ENCODE peak calls at places on chromosomes 13 and 19, in five cellular contexts. X is activated naive CD8-positive, alpha-beta T cell treated with anti-CD3 and anti-CD28 coated beads, Interleukin-2, amount 10 ng/mL, durations not matched to agents 7 days and 5 days; R is cardiac muscle cell; I is left ventricle myocardium inferior; A is heart right ventricle. Y is an unnamed sample.
A peak's percentile ranks its signal among the peaks of the same experiment; 100 is the strongest.

GRCh38 chr19:1745589-1746031 is 7.7 kb upstream of the ONECUT3 start:
- DNase-seq in X (no peak), I (no peak), R (peak; percentile 33), A (no peak), Y (no peak)

GRCh38 chr13:110195547-110196485 is 111.1 kb downstream of the COL4A1 start:
- DNase-seq in I (no peak), A (no peak), R (no peak), X (no peak), Y (no peak)

GRCh38 chr13:64992314-64992713 is 2237.8 kb downstream of the PCDH9 start:
- DNase-seq in I (no peak), A (no peak), X (no peak), R (no peak), Y (no peak)

GRCh38 chr19:18710986-18711751 is 27.7 kb downstream of the CRTC1 start:
- DNase-seq in R (peak; percentile 76), X (no peak), A (peak; percentile 56), I (peak; percentile 67), Y (no peak)

GRCh38 chr19:43290568-43291359 is 21.4 kb upstream of the PSG9 start:
- DNase-seq in R (peak; percentile 14), I (no peak), X (no peak), A (no peak), Y (no peak)

GRCh38 chr13:90188237-90188636 is 1159.2 kb upstream of the MIR17HG start:
- DNase-seq in I (no peak), A (no peak), X (no peak), R (no peak), Y (no peak)

GRCh38 chr13:105937451-105937850 is 598.0 kb downstream of the EFNB2 start:
- DNase-seq in A (no peak), I (no peak), R (peak; percentile 20), X (no peak), Y (no peak)

GRCh38 chr13:93872948-93873347 is 606.5 kb downstream of the DCT start:
- DNase-seq in X (no peak), I (no peak), A (no peak), R (no peak), Y (no peak)

GRCh38 chr13:58712191-58712590 is 1080.6 kb downstream of the PCDH17 start:
- DNase-seq in R (no peak), X (no peak), A (no peak), I (no peak), Y (no peak)

GRCh38 chr19:45716314-45717130 is 14.2 kb downstream of the FBXO46 start:
- DNase-seq in X (no peak), I (no peak), A (no peak), R (peak; percentile 46), Y (no peak)

GRCh38 chr19:5903054-5903501 is 512 bp downstream of the NDUFA11 start:
- DNase-seq in A (no peak), X (no peak), I (no peak), R (peak; percentile 65), Y (no peak)

GRCh38 chr13:43838909-43839308 is 40.6 kb downstream of the CCDC122 start:
- DNase-seq in A (no peak), I (no peak), R (peak; percentile 71), X (no peak), Y (no peak)

GRCh38 chr13:74529968-74530367 is 395.8 kb upstream of the KLF12 start:
- DNase-seq in R (no peak), X (no peak), A (no peak), I (no peak), Y (no peak)

GRCh38 chr13:114043421-114044053 is 69.7 kb upstream of the C13orf46 start:
- DNase-seq in A (no peak), I (peak; percentile 71), R (peak; percentile 96), X (no peak), Y (no peak)

GRCh38 chr13:101880581-101880980 is 428.1 kb downstream of the ITGBL1 start:
- DNase-seq in I (no peak), R (no peak), A (no peak), X (no peak), Y (no peak)

GRCh38 chr19:24033308-24033961 is 53.6 kb upstream of the ZNF254 start:
- DNase-seq in I (peak; percentile 90), A (peak; percentile 87), X (peak; percentile 78), R (peak; percentile 95), Y (peak; percentile 81)

GRCh38 chr19:9839415-9839814 is 4.3 kb downstream of the PIN1 start:
- DNase-seq in X (no peak), I (no peak), A (no peak), R (peak; percentile 19), Y (no peak)

GRCh38 chr19:39415111-39416046 is 2.9 kb downstream of the PLEKHG2 start:
- DNase-seq in I (no peak), X (no peak), A (no peak), R (no peak), Y (no peak)

GRCh38 chr13:74056829-74057564 is 77.2 kb downstream of the KLF12 start:
- DNase-seq in X (no peak), I (peak; percentile 79), R (no peak), A (peak; percentile 59), Y (no peak)

GRCh38 chr19:23070353-23070781 is 46.5 kb upstream of the ZNF730 start:
- DNase-seq in X (peak; percentile 26), A (peak; percentile 33), R (peak; percentile 60), I (peak; percentile 46), Y (no peak)

GRCh38 chr13:30192320-30193093 is 114.8 kb downstream of the KATNAL1 start:
- DNase-seq in A (no peak), R (no peak), X (no peak), I (no peak), Y (no peak)

GRCh38 chr19:2500861-2501260 is 24.9 kb downstream of the GADD45B start:
- DNase-seq in I (no peak), A (no peak), X (no peak), R (no peak), Y (no peak)

GRCh38 chr19:56217039-56217949 is 15.2 kb downstream of the ZSCAN5C start:
- DNase-seq in I (peak; percentile 15), A (peak; percentile 20), X (peak; percentile 39), R (peak; percentile 49), Y (peak; percentile 28)

GRCh38 chr13:35179494-35179893 is 237.4 kb downstream of the NBEA start:
- DNase-seq in A (no peak), X (no peak), R (peak; percentile 60), I (no peak), Y (no peak)

GRCh38 chr19:56699552-56699951 is 28.0 kb upstream of the ZNF835 start:
- DNase-seq in R (no peak), I (no peak), A (no peak), X (no peak), Y (no peak)

GRCh38 chr19:17138937-17139598 is 63.5 kb downstream of the MYO9B start:
- DNase-seq in I (peak; percentile 72), A (peak; percentile 65), R (no peak), X (no peak), Y (no peak)

GRCh38 chr13:112696001-112696868 is 6.4 kb downstream of the ATP11A start:
- DNase-seq in A (no peak), I (no peak), R (no peak), X (no peak), Y (peak; percentile 21)

GRCh38 chr13:83794627-83795026 is 87.6 kb downstream of the SLITRK1 start:
- DNase-seq in X (no peak), I (no peak), A (no peak), R (no peak), Y (no peak)

GRCh38 chr19:20422616-20423205 is 142.9 kb downstream of the ZNF737 start:
- DNase-seq in X (no peak), I (peak; percentile 12), R (peak; percentile 43), A (no peak), Y (no peak)

GRCh38 chr13:26896986-26897668 is 136.5 kb upstream of the GPR12 start:
- DNase-seq in I (no peak), A (no peak), X (no peak), R (no peak), Y (no peak)

GRCh38 chr13:26678796-26679195 is 81.8 kb downstream of the GPR12 start:
- DNase-seq in X (no peak), A (no peak), I (no peak), R (no peak), Y (no peak)

GRCh38 chr13:27270594-27271520 is at the start of gene RASL11A:
- DNase-seq in I (peak; percentile 88), A (peak; percentile 90), R (peak; percentile 91), X (peak; percentile 89), Y (peak; percentile 87)

GRCh38 chr13:97310809-97311436 is 88.8 kb downstream of the MBNL2 start:
- DNase-seq in X (no peak), A (no peak), I (no peak), R (no peak), Y (no peak)

GRCh38 chr19:1355258-1355973 is 28.3 kb upstream of the NDUFS7 start:
- DNase-seq in A (no peak), R (peak; percentile 37), X (no peak), I (no peak), Y (peak; percentile 48)

GRCh38 chr13:44713793-44714469 is 137.8 kb upstream of the TSC22D1 start:
- DNase-seq in I (no peak), X (no peak), A (no peak), R (peak; percentile 95), Y (no peak)

GRCh38 chr19:15564534-15565168 is 50.4 kb upstream of the CYP4F8 start:
- DNase-seq in I (no peak), A (no peak), X (no peak), R (no peak), Y (no peak)

GRCh38 chr13:107117327-107118012 is 549.5 kb upstream of the ARGLU1 start:
- DNase-seq in X (no peak), I (no peak), A (no peak), R (no peak), Y (no peak)

GRCh38 chr13:45439000-45439399 is 20.8 kb upstream of the SLC25A30 start:
- DNase-seq in I (no peak), A (no peak), X (no peak), R (no peak), Y (no peak)

GRCh38 chr19:12736854-12737665 is at the start of gene GET3:
- DNase-seq in I (peak; percentile 85), A (peak; percentile 75), R (peak; percentile 100), X (peak; percentile 80), Y (peak; percentile 83)

Y was measured in activated T-cell treated with anti-CD3 and anti-CD28 coated beads, Interleukin-2, amount 50 U/mL, for 24 hours.